ENCODE peak calls at places on chromosomes 7 and 10, in eight cellular contexts. G is activated gamma-delta T cell treated with anti-CD3 and anti-CD28 coated beads, Interleukin-2, amount 50 U/mL, for 16 hours; Z is GM20000; L is substantia nigra; O is HuH-7.5; K is CD4-positive, alpha-beta T cell; M is H9; Q is Daoy. I is an unnamed sample.

GRCh38 chr7:4774804-4775280 is 581 bp upstream of the AP5Z1 start:
- DNase-seq in G (no peak), O (peak), Z (no peak), M (no peak), K (no peak), L (no peak), Q (peak), I (no peak)

GRCh38 chr7:39624935-39625694 is 1.7 kb downstream of the RALA start:
- DNase-seq in O (no peak), M (no peak), L (no peak), Z (no peak), Q (no peak), K (no peak), G (no peak), I (no peak)

GRCh38 chr10:48480397-48481374 is 124.2 kb downstream of the ARHGAP22 start:
- DNase-seq in G (no peak), K (no peak), M (peak), L (no peak), O (peak), Q (no peak), Z (no peak), I (no peak)

GRCh38 chr10:385571-386300 is 250.5 kb downstream of the ZMYND11 start:
- DNase-seq in K (no peak), Z (no peak), L (no peak), Q (no peak), M (no peak), O (no peak), G (no peak), I (no peak)

GRCh38 chr7:95772298-95772770 is at the start of gene DYNC1I1:
- DNase-seq in Q (peak), L (peak), O (peak), M (peak), K (no peak), Z (peak), G (no peak), I (peak)

GRCh38 chr10:28200804-28201203 is 102.1 kb downstream of the MPP7 start:
- DNase-seq in O (no peak), K (no peak), G (no peak), Z (no peak), M (no peak), Q (no peak), L (no peak), I (no peak)

GRCh38 chr10:10830316-10831061 is 187.2 kb upstream of the CELF2 start:
- DNase-seq in M (no peak), O (no peak), G (no peak), Q (peak), Z (no peak), L (no peak), K (no peak), I (no peak)

GRCh38 chr7:128875523-128875948 is 12.9 kb downstream of the ATP6V1F start:
- DNase-seq in K (no peak), O (no peak), Z (no peak), M (no peak), G (no peak), Q (no peak), L (no peak), I (no peak)

GRCh38 chr10:121313119-121313858 is 285.0 kb downstream of the FGFR2 start:
- DNase-seq in M (no peak), Z (no peak), G (no peak), Q (no peak), O (no peak), K (no peak), L (no peak), I (no peak)

GRCh38 chr7:28102778-28103177 is 77.8 kb downstream of the JAZF1 start:
- DNase-seq in Z (no peak), O (no peak), L (no peak), Q (peak), M (no peak), G (no peak), K (no peak), I (no peak)

GRCh38 chr10:64320448-64320847 is 799.2 kb downstream of the REEP3 start:
- DNase-seq in M (no peak), Q (no peak), G (no peak), K (no peak), O (no peak), L (no peak), Z (no peak), I (peak)

GRCh38 chr7:97024209-97025129 is at the start of gene DLX5:
- DNase-seq in Z (no peak), G (no peak), L (no peak), K (no peak), Q (peak), O (peak), M (peak), I (peak)

GRCh38 chr10:12898271-12898670 is 103.2 kb downstream of the CCDC3 start:
- DNase-seq in G (no peak), K (no peak), O (no peak), Q (no peak), M (no peak), L (no peak), Z (no peak), I (no peak)

GRCh38 chr7:31971049-31971665 is 99.0 kb downstream of the PDE1C start:
- DNase-seq in O (no peak), K (no peak), L (no peak), Z (no peak), Q (no peak), G (no peak), M (no peak), I (no peak)

GRCh38 chr7:1948887-1949680 is 279.0 kb downstream of the ELFN1 start:
- DNase-seq in K (no peak), O (no peak), Z (no peak), M (no peak), L (no peak), Q (no peak), G (no peak), I (no peak)

GRCh38 chr7:44534087-44534486 is 7.0 kb downstream of the NPC1L1 start:
- DNase-seq in O (no peak), L (no peak), G (no peak), K (no peak), Q (no peak), M (no peak), Z (no peak), I (peak)

GRCh38 chr7:135333196-135333595 is 99.6 kb downstream of the STRA8 start:
- DNase-seq in G (no peak), Q (peak), L (no peak), K (no peak), O (no peak), M (no peak), Z (no peak), I (no peak)

GRCh38 chr7:129423700-129424410 is 10.4 kb upstream of the STRIP2 start:
- DNase-seq in Q (no peak), O (no peak), L (no peak), M (no peak), Z (no peak), K (no peak), G (no peak), I (no peak)

GRCh38 chr10:1195828-1196227 is 139.6 kb downstream of the WDR37 start:
- DNase-seq in Z (no peak), L (no peak), G (no peak), K (no peak), Q (no peak), M (peak), O (no peak), I (no peak)

GRCh38 chr7:94779070-94779469 is 123.1 kb upstream of the SGCE start:
- DNase-seq in Q (no peak), G (no peak), O (no peak), K (no peak), M (no peak), Z (no peak), L (no peak), I (no peak)

GRCh38 chr10:129531969-129532660 is 65.1 kb downstream of the MGMT start:
- DNase-seq in K (no peak), Q (peak), Z (no peak), L (no peak), O (no peak), G (no peak), M (no peak), I (no peak)

GRCh38 chr7:98810166-98810802 is 59.5 kb downstream of the TMEM130 start:
- DNase-seq in Q (peak), K (no peak), Z (no peak), O (no peak), G (no peak), M (no peak), L (no peak), I (peak)

GRCh38 chr7:56092789-56093531 is at the start of gene PHKG1:
- DNase-seq in M (peak), G (no peak), Q (peak), O (peak), Z (no peak), L (peak), K (no peak), I (peak)

GRCh38 chr7:133753513-133753912 is 373.6 kb upstream of the LRGUK start:
- DNase-seq in Z (no peak), O (no peak), L (no peak), M (no peak), G (no peak), K (no peak), Q (no peak), I (no peak)

GRCh38 chr10:63883861-63884260 is 362.7 kb downstream of the REEP3 start:
- DNase-seq in Q (no peak), Z (no peak), K (no peak), M (no peak), G (no peak), O (no peak), L (no peak), I (no peak)

GRCh38 chr10:114663631-114664030 is 5.6 kb upstream of the ABLIM1 start:
- DNase-seq in K (no peak), Q (no peak), G (no peak), O (no peak), Z (no peak), L (no peak), M (peak), I (no peak)

GRCh38 chr7:45202618-45203017 is 45.0 kb downstream of the RAMP3 start:
- DNase-seq in Q (no peak), Z (no peak), M (no peak), K (no peak), L (no peak), O (no peak), G (no peak), I (no peak)

GRCh38 chr7:22356010-22356854 is 722 bp downstream of the RAPGEF5 start:
- DNase-seq in O (no peak), Z (peak), G (no peak), Q (peak), K (no peak), L (no peak), M (peak), I (no peak)

GRCh38 chr7:94059747-94060146 is 55.6 kb upstream of the BET1 start:
- DNase-seq in O (no peak), Q (peak), L (no peak), Z (peak), M (no peak), G (no peak), K (no peak), I (no peak)

GRCh38 chr10:122558452-122558851 is 2.1 kb upstream of the DMBT1 start:
- DNase-seq in K (no peak), O (no peak), Q (no peak), M (no peak), L (no peak), G (no peak), Z (no peak), I (no peak)

I was measured in head of caudate nucleus.